ENCODE peak calls at places on chromosomes 13 and 19, in ten cellular contexts. Y is lower lobe of right lung; T is Kasumi-1; N is psoas muscle; R is mesothelial cell of epicardium; K is KG1; X is HTR-8/SVneo; E is heart right ventricle; C is K562; U is stimulated activated CD4-positive, alpha-beta T cell treated with anti-CD3 and anti-CD28 coated beads, TNF-alpha, amount 100 ng/mL, for 4 hours. B is an unnamed sample.
A peak's percentile ranks its signal among the peaks of the same experiment; 100 is the strongest.

GRCh38 chr19:7788178-7788932 is 25.3 kb downstream of the CLEC4M start:
- DNase-seq in Y (no peak), T (no peak), N (no peak), R (no peak), K (no peak), X (no peak), E (no peak), C (no peak), U (no peak), B (no peak)

GRCh38 chr13:92136449-92137180 is 738.2 kb downstream of the GPC5 start:
- DNase-seq in Y (no peak), T (no peak), N (no peak), R (no peak), K (no peak), X (no peak), E (no peak), C (no peak), U (no peak), B (no peak)

GRCh38 chr19:9308091-9308490 is 1.5 kb downstream of the ZNF699 start:
- DNase-seq in Y (no peak), T (no peak), N (no peak), R (no peak), K (no peak), X (no peak), E (no peak), C (no peak), U (no peak), B (no peak)

GRCh38 chr13:113157206-113157928 is 1.1 kb upstream of the PROZ start:
- DNase-seq in Y (no peak), T (no peak), N (no peak), R (no peak), K (no peak), X (no peak), E (no peak), C (no peak), U (no peak), B (no peak)

GRCh38 chr19:46355234-46355990 is 8.5 kb downstream of the PPP5C start:
- DNase-seq in Y (no peak), T (no peak), N (no peak), R (no peak), K (no peak), X (no peak), E (no peak), C (no peak), U (no peak), B (no peak)

GRCh38 chr13:45441633-45442032 is 23.1 kb upstream of the COG3 start:
- DNase-seq in Y (no peak), T (peak; percentile 23), N (no peak), R (no peak), K (no peak), X (peak; percentile 8), E (no peak), C (no peak), U (no peak), B (no peak)

GRCh38 chr13:90760639-90761038 is 586.8 kb upstream of the MIR17HG start:
- DNase-seq in Y (no peak), T (no peak), N (no peak), R (no peak), K (no peak), X (no peak), E (no peak), C (no peak), U (no peak), B (no peak)

GRCh38 chr13:99528547-99528946 is 27.3 kb downstream of the TM9SF2 start:
- DNase-seq in Y (no peak), T (peak; percentile 5), N (no peak), R (no peak), K (no peak), X (no peak), E (no peak), C (no peak), U (no peak), B (no peak)

GRCh38 chr13:27797228-27797624 is 4.9 kb downstream of the GSX1 start:
- DNase-seq in Y (no peak), T (no peak), N (no peak), R (peak; percentile 59), K (no peak), X (no peak), E (no peak), C (no peak), U (no peak), B (no peak)

GRCh38 chr13:36148436-36148835 is 17.3 kb upstream of the DCLK1 start:
- DNase-seq in Y (no peak), T (no peak), N (no peak), R (no peak), K (no peak), X (no peak), E (no peak), C (no peak), U (no peak), B (no peak)

GRCh38 chr19:15194938-15195337 is 5.9 kb downstream of the NOTCH3 start:
- DNase-seq in Y (no peak), T (no peak), N (no peak), R (no peak), K (no peak), X (no peak), E (no peak), C (no peak), U (no peak), B (no peak)

GRCh38 chr13:75474956-75475355 is 7.0 kb downstream of the TBC1D4 start:
- DNase-seq in Y (no peak), T (no peak), N (no peak), R (no peak), K (no peak), X (no peak), E (no peak), C (no peak), U (no peak), B (no peak)

GRCh38 chr19:37855098-37855497 is 51.3 kb downstream of the WDR87 start:
- DNase-seq in Y (peak; percentile 48), T (no peak), N (peak; percentile 10), R (no peak), K (no peak), X (peak; percentile 42), E (peak; percentile 61), C (no peak), U (peak; percentile 6), B (no peak)

GRCh38 chr19:44808463-44809371 is at the start of gene BCAM:
- DNase-seq in Y (peak; percentile 83), T (no peak), N (peak; percentile 84), R (peak; percentile 77), K (no peak), X (peak; percentile 91), E (peak; percentile 90), C (peak; percentile 98), U (no peak), B (peak; percentile 90)

GRCh38 chr13:99991013-99991805 is 9.6 kb downstream of the ZIC2 start:
- DNase-seq in Y (no peak), T (no peak), N (no peak), R (no peak), K (no peak), X (no peak), E (no peak), C (no peak), U (no peak), B (no peak)

GRCh38 chr13:31276386-31276785 is 76.6 kb downstream of the B3GLCT start:
- DNase-seq in Y (no peak), T (no peak), N (no peak), R (no peak), K (no peak), X (no peak), E (no peak), C (no peak), U (no peak), B (no peak)

GRCh38 chr13:87884874-87885273 is 213.7 kb downstream of the SLITRK5 start:
- DNase-seq in Y (no peak), T (no peak), N (no peak), R (no peak), K (no peak), X (peak; percentile 35), E (no peak), C (no peak), U (no peak), B (no peak)

GRCh38 chr19:43441736-43442135 is 23.7 kb downstream of the LYPD3 start:
- DNase-seq in Y (no peak), T (no peak), N (no peak), R (no peak), K (no peak), X (no peak), E (no peak), C (no peak), U (no peak), B (no peak)

GRCh38 chr19:51743405-51743804 is 8.3 kb downstream of the FPR1 start:
- DNase-seq in Y (no peak), T (no peak), N (no peak), R (no peak), K (no peak), X (no peak), E (no peak), C (no peak), U (no peak), B (no peak)

GRCh38 chr13:77274126-77274525 is 52.8 kb downstream of the MYCBP2 start:
- DNase-seq in Y (no peak), T (no peak), N (no peak), R (no peak), K (no peak), X (no peak), E (no peak), C (no peak), U (no peak), B (no peak)

GRCh38 chr13:111897846-111898215 is 169.1 kb upstream of the SOX1 start:
- DNase-seq in Y (no peak), T (no peak), N (no peak), R (peak; percentile 24), K (no peak), X (no peak), E (no peak), C (no peak), U (no peak), B (no peak)

GRCh38 chr13:67619346-67619745 is 389.2 kb upstream of the PCDH9 start:
- DNase-seq in Y (no peak), T (no peak), N (no peak), R (no peak), K (no peak), X (no peak), E (no peak), C (no peak), U (no peak), B (no peak)

GRCh38 chr13:43354147-43354945 is 331.0 kb downstream of the DNAJC15 start:
- DNase-seq in Y (no peak), T (no peak), N (no peak), R (no peak), K (no peak), X (no peak), E (no peak), C (no peak), U (no peak), B (no peak)

GRCh38 chr19:39307233-39307821 is 11.1 kb downstream of the IFNL1 start:
- DNase-seq in Y (peak; percentile 64), T (no peak), N (no peak), R (peak; percentile 64), K (no peak), X (no peak), E (peak; percentile 25), C (peak; percentile 38), U (no peak), B (no peak)

GRCh38 chr13:50707533-50708096 is 135.9 kb downstream of the DLEU7 start:
- DNase-seq in Y (no peak), T (peak; percentile 33), N (no peak), R (no peak), K (no peak), X (no peak), E (no peak), C (no peak), U (no peak), B (no peak)